ENCODE peak calls at places on chromosome 19, in seven cellular contexts. One of them, this sample, is unnamed. For H3K36me3, the result is how much of the 10 kb centered on the place peaks cover.

GRCh38 chr19:32651729-32652140 is 23.2 kb downstream of the ANKRD27 start:
- DNase-seq in body of pancreas: no peak
- DNase-seq in suprapubic skin: no peak
- DNase-seq in lung: no peak
- DNase-seq in CD8-positive, alpha-beta T cell: no peak
- DNase-seq in uterus: no peak
- DNase-seq in tibial artery: no peak
- DNase-seq in this sample: peak

GRCh38 chr19:38683393-38684077 is 36.1 kb downstream of the ACTN4 start:
- DNase-seq in body of pancreas: peak
- DNase-seq in suprapubic skin: peak
- DNase-seq in lung: peak
- DNase-seq in CD8-positive, alpha-beta T cell: peak
- DNase-seq in uterus: peak
- DNase-seq in tibial artery: peak
- DNase-seq in this sample: no peak

GRCh38 chr19:46766569-46767317 is 20.5 kb upstream of the STRN4 start:
- DNase-seq in body of pancreas: no peak
- DNase-seq in suprapubic skin: no peak
- DNase-seq in lung: no peak
- DNase-seq in CD8-positive, alpha-beta T cell: no peak
- DNase-seq in uterus: no peak
- DNase-seq in tibial artery: peak
- DNase-seq in this sample: peak

GRCh38 chr19:7751157-7751783 is 3.9 kb upstream of the CD209 start:
- DNase-seq in body of pancreas: no peak
- DNase-seq in suprapubic skin: no peak
- DNase-seq in lung: no peak
- DNase-seq in CD8-positive, alpha-beta T cell: peak
- DNase-seq in uterus: no peak
- DNase-seq in tibial artery: no peak
- DNase-seq in this sample: no peak

GRCh38 chr19:39797083-39797482 is 18.4 kb downstream of the LEUTX start:
- DNase-seq in body of pancreas: no peak
- DNase-seq in suprapubic skin: no peak
- DNase-seq in lung: no peak
- DNase-seq in CD8-positive, alpha-beta T cell: no peak
- DNase-seq in uterus: no peak
- DNase-seq in tibial artery: no peak
- DNase-seq in this sample: no peak

GRCh38 chr19:38317104-38317612 is 1.4 kb upstream of the YIF1B start:
- DNase-seq in body of pancreas: no peak
- DNase-seq in suprapubic skin: no peak
- DNase-seq in lung: no peak
- DNase-seq in CD8-positive, alpha-beta T cell: peak
- DNase-seq in uterus: no peak
- DNase-seq in tibial artery: no peak
- DNase-seq in this sample: no peak

GRCh38 chr19:3094638-3095374 is 644 bp downstream of the GNA11 start:
- DNase-seq in body of pancreas: no peak
- DNase-seq in suprapubic skin: peak
- DNase-seq in lung: no peak
- DNase-seq in CD8-positive, alpha-beta T cell: no peak
- DNase-seq in uterus: no peak
- DNase-seq in tibial artery: no peak
- DNase-seq in this sample: no peak

GRCh38 chr19:42563352-42564210 is 31.1 kb downstream of the CEACAM8 start:
- DNase-seq in body of pancreas: peak
- DNase-seq in suprapubic skin: no peak
- DNase-seq in lung: no peak
- DNase-seq in CD8-positive, alpha-beta T cell: no peak
- DNase-seq in uterus: no peak
- DNase-seq in tibial artery: no peak
- DNase-seq in this sample: no peak

GRCh38 chr19:45781282-45782161 is 768 bp downstream of the DMPK start:
- DNase-seq in body of pancreas: peak
- DNase-seq in suprapubic skin: no peak
- DNase-seq in lung: no peak
- DNase-seq in CD8-positive, alpha-beta T cell: no peak
- DNase-seq in uterus: no peak
- DNase-seq in tibial artery: no peak
- DNase-seq in this sample: no peak

GRCh38 chr19:44660081-44660480 is 11.2 kb upstream of the CEACAM19 start:
- DNase-seq in body of pancreas: no peak
- DNase-seq in suprapubic skin: no peak
- DNase-seq in lung: peak
- DNase-seq in CD8-positive, alpha-beta T cell: no peak
- DNase-seq in uterus: no peak
- DNase-seq in tibial artery: no peak
- DNase-seq in this sample: no peak
- H3K27ac ChIP-seq in body of pancreas: no peak
- H3K27ac ChIP-seq in suprapubic skin: no peak
- H3K27ac ChIP-seq in lung: no peak
- H3K27ac ChIP-seq in CD8-positive, alpha-beta T cell: no peak
- H3K27ac ChIP-seq in uterus: no peak
- H3K27ac ChIP-seq in tibial artery: no peak
- H3K27ac ChIP-seq in this sample: no peak

GRCh38 chr19:10660346-10660745 is 6.2 kb downstream of the ILF3 start:
- DNase-seq in body of pancreas: no peak
- DNase-seq in suprapubic skin: no peak
- DNase-seq in lung: no peak
- DNase-seq in CD8-positive, alpha-beta T cell: no peak
- DNase-seq in uterus: no peak
- DNase-seq in tibial artery: no peak
- DNase-seq in this sample: no peak
- H3K36me3 ChIP-seq in body of pancreas: under half
- H3K36me3 ChIP-seq in suprapubic skin: under half
- H3K36me3 ChIP-seq in lung: under half
- H3K36me3 ChIP-seq in CD8-positive, alpha-beta T cell: under half
- H3K36me3 ChIP-seq in uterus: under half
- H3K36me3 ChIP-seq in tibial artery: under half
- H3K36me3 ChIP-seq in this sample: under half

DNA sequence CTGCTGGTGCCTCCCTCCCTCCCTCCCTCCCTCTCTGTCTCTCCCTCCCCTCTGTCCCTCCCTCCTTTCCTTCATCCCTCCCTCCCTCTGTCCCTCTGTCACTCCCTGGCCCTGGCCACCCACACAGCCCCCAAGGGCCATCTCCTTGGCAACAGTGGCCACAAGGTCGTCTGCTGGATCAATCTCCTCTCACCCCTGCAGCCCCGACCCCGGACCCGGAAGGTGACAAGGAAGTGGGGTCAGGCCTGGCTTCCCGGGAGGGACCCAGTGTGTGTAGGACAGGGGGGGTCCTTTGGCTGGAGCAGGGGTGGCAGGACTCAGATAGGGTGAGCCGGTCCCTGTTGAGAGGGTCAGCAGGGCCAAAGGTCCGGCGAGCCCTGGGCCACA is 21.9 kb upstream of the TCF3 start:
- DNase-seq in body of pancreas: no peak
- DNase-seq in suprapubic skin: no peak
- DNase-seq in lung: no peak
- DNase-seq in CD8-positive, alpha-beta T cell: no peak
- DNase-seq in uterus: no peak
- DNase-seq in tibial artery: no peak
- DNase-seq in this sample: no peak
- H3K27ac ChIP-seq in body of pancreas: no peak
- H3K27ac ChIP-seq in suprapubic skin: no peak
- H3K27ac ChIP-seq in lung: no peak
- H3K27ac ChIP-seq in CD8-positive, alpha-beta T cell: no peak
- H3K27ac ChIP-seq in uterus: no peak
- H3K27ac ChIP-seq in tibial artery: no peak
- H3K27ac ChIP-seq in this sample: no peak

GRCh38 chr19:41335467-41335866 is 18.3 kb downstream of the TGFB1 start:
- DNase-seq in body of pancreas: no peak
- DNase-seq in suprapubic skin: no peak
- DNase-seq in lung: no peak
- DNase-seq in CD8-positive, alpha-beta T cell: no peak
- DNase-seq in uterus: no peak
- DNase-seq in tibial artery: no peak
- DNase-seq in this sample: no peak
- H3K36me3 ChIP-seq in body of pancreas: under half
- H3K36me3 ChIP-seq in suprapubic skin: under half
- H3K36me3 ChIP-seq in lung: under half
- H3K36me3 ChIP-seq in CD8-positive, alpha-beta T cell: half or more
- H3K36me3 ChIP-seq in uterus: under half
- H3K36me3 ChIP-seq in tibial artery: under half
- H3K36me3 ChIP-seq in this sample: under half

This sample was measured in left ventricle myocardium inferior.